ENCODE peak calls at places on chromosomes 13 and 19, in ten cellular contexts. One of them, this sample, is unnamed.

GRCh38 chr13:44131069-44131614 is 242.5 kb upstream of the SERP2 start:
- DNase-seq in mammary epithelial cell: no peak
- DNase-seq in left ventricle myocardium inferior: no peak
- DNase-seq in fibroblast of the aortic adventitia: no peak
- DNase-seq in AG04450: no peak
- DNase-seq in MCF 10A: no peak
- DNase-seq in sigmoid colon: no peak
- DNase-seq in psoas muscle: no peak
- DNase-seq in mesothelial cell of epicardium: no peak
- DNase-seq in PC-3: no peak
- DNase-seq in this sample: no peak

GRCh38 chr19:4181053-4181508 is 1.3 kb downstream of the SIRT6 start:
- DNase-seq in mammary epithelial cell: no peak
- DNase-seq in left ventricle myocardium inferior: no peak
- DNase-seq in fibroblast of the aortic adventitia: no peak
- DNase-seq in AG04450: no peak
- DNase-seq in MCF 10A: no peak
- DNase-seq in sigmoid colon: no peak
- DNase-seq in psoas muscle: no peak
- DNase-seq in mesothelial cell of epicardium: no peak
- DNase-seq in PC-3: no peak
- DNase-seq in this sample: no peak

GRCh38 chr13:48975926-48976676 is 389 bp downstream of the FNDC3A start:
- DNase-seq in mammary epithelial cell: peak; percentile 84
- DNase-seq in left ventricle myocardium inferior: peak; percentile 85
- DNase-seq in fibroblast of the aortic adventitia: peak; percentile 75
- DNase-seq in AG04450: peak; percentile 39
- DNase-seq in MCF 10A: peak; percentile 83
- DNase-seq in sigmoid colon: peak; percentile 90
- DNase-seq in psoas muscle: peak; percentile 80
- DNase-seq in mesothelial cell of epicardium: peak; percentile 62
- DNase-seq in PC-3: peak; percentile 69
- DNase-seq in this sample: peak; percentile 84

GRCh38 chr13:29846475-29847256 is 3.8 kb downstream of the UBL3 start:
- DNase-seq in mammary epithelial cell: no peak
- DNase-seq in left ventricle myocardium inferior: no peak
- DNase-seq in fibroblast of the aortic adventitia: peak; percentile 25
- DNase-seq in AG04450: no peak
- DNase-seq in MCF 10A: peak; percentile 23
- DNase-seq in sigmoid colon: no peak
- DNase-seq in psoas muscle: no peak
- DNase-seq in mesothelial cell of epicardium: no peak
- DNase-seq in PC-3: no peak
- DNase-seq in this sample: no peak

GRCh38 chr13:49404621-49405020 is 39.2 kb downstream of the CAB39L start:
- DNase-seq in mammary epithelial cell: no peak
- DNase-seq in left ventricle myocardium inferior: no peak
- DNase-seq in fibroblast of the aortic adventitia: no peak
- DNase-seq in AG04450: no peak
- DNase-seq in MCF 10A: no peak
- DNase-seq in sigmoid colon: no peak
- DNase-seq in psoas muscle: no peak
- DNase-seq in mesothelial cell of epicardium: no peak
- DNase-seq in PC-3: no peak
- DNase-seq in this sample: no peak

GRCh38 chr13:44249439-44249838 is 124.2 kb upstream of the SERP2 start:
- DNase-seq in mammary epithelial cell: peak; percentile 37
- DNase-seq in left ventricle myocardium inferior: peak; percentile 71
- DNase-seq in fibroblast of the aortic adventitia: peak; percentile 89
- DNase-seq in AG04450: peak; percentile 47
- DNase-seq in MCF 10A: peak; percentile 59
- DNase-seq in sigmoid colon: peak; percentile 91
- DNase-seq in psoas muscle: peak; percentile 26
- DNase-seq in mesothelial cell of epicardium: no peak
- DNase-seq in PC-3: peak; percentile 37
- DNase-seq in this sample: no peak

GRCh38 chr19:4298772-4299550 is 3.2 kb downstream of the TMIGD2 start:
- DNase-seq in mammary epithelial cell: no peak
- DNase-seq in left ventricle myocardium inferior: no peak
- DNase-seq in fibroblast of the aortic adventitia: no peak
- DNase-seq in AG04450: no peak
- DNase-seq in MCF 10A: no peak
- DNase-seq in sigmoid colon: no peak
- DNase-seq in psoas muscle: no peak
- DNase-seq in mesothelial cell of epicardium: no peak
- DNase-seq in PC-3: no peak
- DNase-seq in this sample: no peak

GRCh38 chr19:55473613-55474012 is 2.8 kb upstream of the ZNF628 start:
- DNase-seq in mammary epithelial cell: no peak
- DNase-seq in left ventricle myocardium inferior: no peak
- DNase-seq in fibroblast of the aortic adventitia: no peak
- DNase-seq in AG04450: no peak
- DNase-seq in MCF 10A: no peak
- DNase-seq in sigmoid colon: no peak
- DNase-seq in psoas muscle: no peak
- DNase-seq in mesothelial cell of epicardium: no peak
- DNase-seq in PC-3: no peak
- DNase-seq in this sample: no peak

GRCh38 chr19:7140137-7140536 is 70.6 kb downstream of the ZNF557 start:
- DNase-seq in mammary epithelial cell: no peak
- DNase-seq in left ventricle myocardium inferior: no peak
- DNase-seq in fibroblast of the aortic adventitia: no peak
- DNase-seq in AG04450: no peak
- DNase-seq in MCF 10A: no peak
- DNase-seq in sigmoid colon: peak; percentile 7
- DNase-seq in psoas muscle: no peak
- DNase-seq in mesothelial cell of epicardium: no peak
- DNase-seq in PC-3: no peak
- DNase-seq in this sample: no peak

GRCh38 chr13:91621161-91621560 is 222.7 kb downstream of the GPC5 start:
- DNase-seq in mammary epithelial cell: no peak
- DNase-seq in left ventricle myocardium inferior: no peak
- DNase-seq in fibroblast of the aortic adventitia: no peak
- DNase-seq in AG04450: no peak
- DNase-seq in MCF 10A: no peak
- DNase-seq in sigmoid colon: no peak
- DNase-seq in psoas muscle: no peak
- DNase-seq in mesothelial cell of epicardium: no peak
- DNase-seq in PC-3: no peak
- DNase-seq in this sample: no peak

GRCh38 chr19:16402076-16402475 is 69.7 kb downstream of the EPS15L1 start:
- DNase-seq in mammary epithelial cell: no peak
- DNase-seq in left ventricle myocardium inferior: no peak
- DNase-seq in fibroblast of the aortic adventitia: no peak
- DNase-seq in AG04450: no peak
- DNase-seq in MCF 10A: no peak
- DNase-seq in sigmoid colon: no peak
- DNase-seq in psoas muscle: no peak
- DNase-seq in mesothelial cell of epicardium: no peak
- DNase-seq in PC-3: no peak
- DNase-seq in this sample: no peak

GRCh38 chr13:48527955-48528354 is 4.9 kb downstream of the RCBTB2 start:
- DNase-seq in mammary epithelial cell: no peak
- DNase-seq in left ventricle myocardium inferior: no peak
- DNase-seq in fibroblast of the aortic adventitia: no peak
- DNase-seq in AG04450: no peak
- DNase-seq in MCF 10A: no peak
- DNase-seq in sigmoid colon: no peak
- DNase-seq in psoas muscle: no peak
- DNase-seq in mesothelial cell of epicardium: no peak
- DNase-seq in PC-3: no peak
- DNase-seq in this sample: no peak

GRCh38 chr19:38395381-38396127 is 7.1 kb downstream of the SPRED3 start:
- DNase-seq in mammary epithelial cell: no peak
- DNase-seq in left ventricle myocardium inferior: no peak
- DNase-seq in fibroblast of the aortic adventitia: no peak
- DNase-seq in AG04450: no peak
- DNase-seq in MCF 10A: no peak
- DNase-seq in sigmoid colon: no peak
- DNase-seq in psoas muscle: no peak
- DNase-seq in mesothelial cell of epicardium: no peak
- DNase-seq in PC-3: no peak
- DNase-seq in this sample: no peak
- TF ChIP-seq CTCF in mammary epithelial cell: no peak
- TF ChIP-seq CTCF in left ventricle myocardium inferior: no peak
- TF ChIP-seq CTCF in fibroblast of the aortic adventitia: no peak
- TF ChIP-seq CTCF in AG04450: no peak
- TF ChIP-seq CTCF in MCF 10A: no peak
- TF ChIP-seq CTCF in sigmoid colon: no peak
- TF ChIP-seq CTCF in psoas muscle: no peak
- TF ChIP-seq CTCF in mesothelial cell of epicardium: no peak
- TF ChIP-seq CTCF in PC-3: no peak
- TF ChIP-seq CTCF in this sample: no peak

GRCh38 chr19:34181111-34181864 is 9.0 kb downstream of the LSM14A start:
- DNase-seq in mammary epithelial cell: no peak
- DNase-seq in left ventricle myocardium inferior: no peak
- DNase-seq in fibroblast of the aortic adventitia: no peak
- DNase-seq in AG04450: no peak
- DNase-seq in MCF 10A: no peak
- DNase-seq in sigmoid colon: no peak
- DNase-seq in psoas muscle: no peak
- DNase-seq in mesothelial cell of epicardium: no peak
- DNase-seq in PC-3: peak; percentile 4
- DNase-seq in this sample: no peak

GRCh38 chr19:34180709-34181108 is 8.4 kb downstream of the LSM14A start:
- DNase-seq in mammary epithelial cell: no peak
- DNase-seq in left ventricle myocardium inferior: no peak
- DNase-seq in fibroblast of the aortic adventitia: no peak
- DNase-seq in AG04450: no peak
- DNase-seq in MCF 10A: no peak
- DNase-seq in sigmoid colon: no peak
- DNase-seq in psoas muscle: no peak
- DNase-seq in mesothelial cell of epicardium: no peak
- DNase-seq in PC-3: no peak
- DNase-seq in this sample: no peak

GRCh38 chr19:34182125-34182524 is 9.8 kb downstream of the LSM14A start:
- DNase-seq in mammary epithelial cell: no peak
- DNase-seq in left ventricle myocardium inferior: no peak
- DNase-seq in fibroblast of the aortic adventitia: no peak
- DNase-seq in AG04450: no peak
- DNase-seq in MCF 10A: no peak
- DNase-seq in sigmoid colon: no peak
- DNase-seq in psoas muscle: no peak
- DNase-seq in mesothelial cell of epicardium: no peak
- DNase-seq in PC-3: no peak
- DNase-seq in this sample: no peak

GRCh38 chr19:34179066-34179465 is 6.8 kb downstream of the LSM14A start:
- DNase-seq in mammary epithelial cell: no peak
- DNase-seq in left ventricle myocardium inferior: no peak
- DNase-seq in fibroblast of the aortic adventitia: no peak
- DNase-seq in AG04450: no peak
- DNase-seq in MCF 10A: no peak
- DNase-seq in sigmoid colon: no peak
- DNase-seq in psoas muscle: no peak
- DNase-seq in mesothelial cell of epicardium: no peak
- DNase-seq in PC-3: no peak
- DNase-seq in this sample: no peak

GRCh38 chr19:34180273-34180672 is 8.0 kb downstream of the LSM14A start:
- DNase-seq in mammary epithelial cell: no peak
- DNase-seq in left ventricle myocardium inferior: no peak
- DNase-seq in fibroblast of the aortic adventitia: no peak
- DNase-seq in AG04450: no peak
- DNase-seq in MCF 10A: no peak
- DNase-seq in sigmoid colon: no peak
- DNase-seq in psoas muscle: no peak
- DNase-seq in mesothelial cell of epicardium: no peak
- DNase-seq in PC-3: no peak
- DNase-seq in this sample: no peak
- TF ChIP-seq CTCF in mammary epithelial cell: no peak
- TF ChIP-seq CTCF in left ventricle myocardium inferior: no peak
- TF ChIP-seq CTCF in fibroblast of the aortic adventitia: no peak
- TF ChIP-seq CTCF in AG04450: no peak
- TF ChIP-seq CTCF in MCF 10A: no peak
- TF ChIP-seq CTCF in sigmoid colon: no peak
- TF ChIP-seq CTCF in psoas muscle: no peak
- TF ChIP-seq CTCF in mesothelial cell of epicardium: no peak
- TF ChIP-seq CTCF in PC-3: no peak
- TF ChIP-seq CTCF in this sample: no peak

DNA sequence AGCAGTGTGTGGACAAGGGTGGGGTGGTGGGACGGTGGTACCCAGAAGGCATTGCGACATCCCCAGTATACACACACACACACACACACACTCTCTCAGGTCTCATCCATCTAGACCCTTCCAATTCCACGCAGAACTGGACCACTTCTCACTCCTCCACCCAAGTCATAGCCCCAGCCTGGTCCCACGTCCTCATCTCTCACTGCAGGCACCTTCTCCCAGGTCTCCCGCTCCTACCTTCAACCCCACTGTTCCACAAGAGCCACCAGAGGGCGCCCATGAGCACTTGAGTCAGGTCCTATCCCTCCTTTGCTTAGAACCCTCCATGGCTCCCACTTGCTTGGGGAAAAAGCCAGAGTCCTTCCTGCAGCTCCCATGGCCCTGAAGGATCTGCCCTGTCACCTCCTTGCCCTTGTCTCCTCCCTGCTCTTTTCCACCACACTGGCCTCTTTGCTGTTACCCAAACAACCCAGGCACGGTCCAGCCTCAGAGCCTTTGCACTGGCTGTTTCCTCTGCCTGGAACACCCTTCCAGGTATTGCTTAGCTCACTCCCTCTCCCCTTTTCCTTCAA is 62.6 kb downstream of the IER2 start:
- DNase-seq in mammary epithelial cell: peak; percentile 33
- DNase-seq in left ventricle myocardium inferior: peak; percentile 50
- DNase-seq in fibroblast of the aortic adventitia: peak; percentile 46
- DNase-seq in AG04450: no peak
- DNase-seq in MCF 10A: peak; percentile 84
- DNase-seq in sigmoid colon: peak; percentile 72
- DNase-seq in psoas muscle: peak; percentile 57
- DNase-seq in mesothelial cell of epicardium: no peak
- DNase-seq in PC-3: peak; percentile 76
- DNase-seq in this sample: peak; percentile 53
- TF ChIP-seq CTCF in mammary epithelial cell: peak; percentile 62
- TF ChIP-seq CTCF in left ventricle myocardium inferior: peak; percentile 60
- TF ChIP-seq CTCF in fibroblast of the aortic adventitia: peak; percentile 54
- TF ChIP-seq CTCF in AG04450: peak; percentile 52
- TF ChIP-seq CTCF in MCF 10A: peak; percentile 46
- TF ChIP-seq CTCF in sigmoid colon: no peak
- TF ChIP-seq CTCF in psoas muscle: no peak
- TF ChIP-seq CTCF in mesothelial cell of epicardium: no peak
- TF ChIP-seq CTCF in PC-3: peak; percentile 89
- TF ChIP-seq CTCF in this sample: peak; percentile 41

GRCh38 chr19:30857388-30857787 is 485.2 kb downstream of the ZNF536 start:
- DNase-seq in mammary epithelial cell: no peak
- DNase-seq in left ventricle myocardium inferior: no peak
- DNase-seq in fibroblast of the aortic adventitia: no peak
- DNase-seq in AG04450: no peak
- DNase-seq in MCF 10A: no peak
- DNase-seq in sigmoid colon: no peak
- DNase-seq in psoas muscle: no peak
- DNase-seq in mesothelial cell of epicardium: no peak
- DNase-seq in PC-3: no peak
- DNase-seq in this sample: no peak
- TF ChIP-seq CTCF in mammary epithelial cell: no peak
- TF ChIP-seq CTCF in left ventricle myocardium inferior: no peak
- TF ChIP-seq CTCF in fibroblast of the aortic adventitia: no peak
- TF ChIP-seq CTCF in AG04450: no peak
- TF ChIP-seq CTCF in MCF 10A: no peak
- TF ChIP-seq CTCF in sigmoid colon: no peak
- TF ChIP-seq CTCF in psoas muscle: no peak
- TF ChIP-seq CTCF in mesothelial cell of epicardium: no peak
- TF ChIP-seq CTCF in PC-3: no peak
- TF ChIP-seq CTCF in this sample: no peak

This sample was measured in Calu3.